ENCODE peak calls at places on chromosomes 2 and 18, in six cellular contexts. K is HFF-Myc, T is Calu3, V is fibroblast of pulmonary artery, J is nephron progenitor cell, F is heart left ventricle. R is an unnamed sample.

GRCh38 chr2:218368621-218369153 is 12.0 kb downstream of the CATIP start:
- DNase-seq in K (no peak), T (no peak), V (no peak), J (peak; percentile 20), F (peak; percentile 48), R (no peak)

GRCh38 chr2:221422516-221423211 is 149.4 kb downstream of the EPHA4 start:
- DNase-seq in K (no peak), T (no peak), V (peak; percentile 40), J (no peak), F (no peak), R (no peak)

GRCh38 chr2:69217333-69218080 is 169.5 kb downstream of the GFPT1 start:
- DNase-seq in K (no peak), T (no peak), V (no peak), J (no peak), F (no peak), R (no peak)

GRCh38 chr18:8617907-8618306 is 8.7 kb downstream of the RAB12 start:
- DNase-seq in K (no peak), T (no peak), V (no peak), J (no peak), F (no peak), R (no peak)

GRCh38 chr2:70808983-70809958 is 11.1 kb downstream of the CLEC4F start:
- DNase-seq in K (no peak), T (no peak), V (no peak), J (no peak), F (no peak), R (no peak)

GRCh38 chr2:77391119-77391518 is 131.1 kb downstream of the LRRTM4 start:
- DNase-seq in K (no peak), T (no peak), V (no peak), J (no peak), F (no peak), R (no peak)

GRCh38 chr2:29920631-29921559 is 491 bp downstream of the ALK start:
- DNase-seq in K (no peak), T (no peak), V (no peak), J (peak; percentile 7), F (no peak), R (peak; percentile 14)

GRCh38 chr2:134163336-134163735 is 90.5 kb upstream of the MGAT5 start:
- DNase-seq in K (no peak), T (no peak), V (no peak), J (no peak), F (no peak), R (no peak)

GRCh38 chr2:62465039-62465740 is 40.8 kb downstream of the TMEM17 start:
- DNase-seq in K (no peak), T (no peak), V (no peak), J (no peak), F (no peak), R (no peak)

GRCh38 chr2:63052411-63053234 is 2.0 kb downstream of the OTX1 start:
- DNase-seq in K (no peak), T (no peak), V (no peak), J (peak; percentile 9), F (no peak), R (no peak)

GRCh38 chr18:40883271-40883670 is 1071.8 kb upstream of the PIK3C3 start:
- DNase-seq in K (no peak), T (no peak), V (no peak), J (no peak), F (no peak), R (no peak)

GRCh38 chr2:176753752-176754474 is 458.7 kb upstream of the HNRNPA3 start:
- DNase-seq in K (no peak), T (no peak), V (no peak), J (no peak), F (peak; percentile 34), R (no peak)

GRCh38 chr2:20643060-20643459 is 7.8 kb downstream of the HS1BP3 start:
- DNase-seq in K (no peak), T (no peak), V (no peak), J (no peak), F (peak; percentile 19), R (no peak)

GRCh38 chr2:20643826-20644225 is 7.1 kb downstream of the HS1BP3 start:
- DNase-seq in K (no peak), T (no peak), V (no peak), J (no peak), F (no peak), R (no peak)

GRCh38 chr2:20641123-20641985 is 9.5 kb downstream of the HS1BP3 start:
- DNase-seq in K (no peak), T (no peak), V (peak; percentile 32), J (no peak), F (peak; percentile 81), R (no peak)

GRCh38 chr2:20640411-20641122 is 10.3 kb downstream of the HS1BP3 start:
- DNase-seq in K (no peak), T (no peak), V (no peak), J (no peak), F (peak; percentile 62), R (no peak)

DNA sequence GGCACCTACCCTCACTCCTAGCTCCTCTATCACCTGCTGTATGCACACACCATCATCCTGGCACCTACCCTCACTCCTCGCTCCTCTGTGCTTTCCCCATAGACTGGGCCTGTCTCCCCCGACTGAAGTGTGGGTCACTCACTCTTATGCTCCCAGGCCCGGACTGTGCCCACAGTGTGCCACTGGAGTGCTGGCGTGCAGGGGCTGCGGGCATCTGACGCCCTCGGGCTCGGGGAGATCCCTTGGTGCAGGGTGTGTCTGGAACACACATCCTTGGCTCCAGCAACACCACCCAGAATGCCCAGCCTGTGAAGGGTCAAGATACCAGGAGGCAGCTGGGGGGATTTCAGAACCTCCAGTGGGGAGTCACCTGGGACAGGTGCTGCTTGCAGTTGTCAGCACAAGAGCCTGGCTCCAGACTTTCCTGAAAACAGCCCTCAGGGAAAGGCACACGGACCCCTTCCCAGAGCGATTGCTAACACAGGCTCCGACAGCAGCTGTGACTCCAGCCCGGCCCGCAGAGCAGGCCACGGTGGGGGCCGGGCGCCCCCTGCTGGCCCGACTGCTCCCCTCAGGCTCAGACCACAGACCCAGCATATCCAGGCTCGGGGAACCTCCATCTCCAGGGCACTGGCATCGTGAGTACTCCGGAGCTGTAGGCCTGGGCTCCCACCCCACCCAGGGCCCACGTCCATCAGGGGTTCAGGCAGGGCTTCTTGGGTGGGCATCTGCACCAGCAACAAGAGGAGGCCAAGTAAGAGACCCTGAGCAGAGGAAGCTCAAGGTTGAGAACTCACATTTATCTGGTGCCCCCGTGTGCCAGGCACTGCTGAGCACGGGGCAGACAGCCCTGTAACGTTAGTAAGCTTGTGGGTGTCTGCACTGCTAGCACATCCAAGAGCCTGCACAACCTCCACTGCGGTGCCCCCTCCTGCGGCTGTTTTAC is 8.6 kb downstream of the HS1BP3 start:
- DNase-seq in K (no peak), T (peak; percentile 89), V (peak; percentile 71), J (peak; percentile 87), F (peak; percentile 79), R (peak; percentile 75)
- TF ChIP-seq CTCF in K (peak; percentile 99), T (peak; percentile 96), V (peak; percentile 90), J (peak; percentile 94), F (peak; percentile 93), R (peak; percentile 96)

DNA sequence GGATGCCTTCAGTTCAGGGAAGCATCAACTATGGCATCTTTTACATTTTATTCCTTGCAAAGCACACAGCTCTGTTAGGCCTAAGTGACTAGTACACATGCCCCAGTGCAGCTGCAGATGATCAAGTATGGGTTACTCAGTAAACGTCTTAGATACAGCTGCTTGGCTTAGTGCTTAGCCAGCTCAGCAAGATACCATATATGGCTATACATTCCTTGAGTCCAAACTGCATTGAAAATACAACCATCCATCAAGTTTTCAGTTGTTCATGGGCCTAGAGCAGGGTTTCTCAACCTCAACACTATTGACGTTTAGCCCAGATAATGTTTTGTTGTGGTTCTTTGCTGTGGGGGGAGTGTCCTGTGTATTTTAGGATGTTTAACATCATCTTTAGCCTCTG is 769.9 kb downstream of the TSN start:
- DNase-seq in K (no peak), T (no peak), V (peak; percentile 46), J (no peak), F (no peak), R (no peak)
- TF ChIP-seq CTCF in K (no peak), T (no peak), V (no peak), J (no peak), F (no peak), R (no peak)

DNA sequence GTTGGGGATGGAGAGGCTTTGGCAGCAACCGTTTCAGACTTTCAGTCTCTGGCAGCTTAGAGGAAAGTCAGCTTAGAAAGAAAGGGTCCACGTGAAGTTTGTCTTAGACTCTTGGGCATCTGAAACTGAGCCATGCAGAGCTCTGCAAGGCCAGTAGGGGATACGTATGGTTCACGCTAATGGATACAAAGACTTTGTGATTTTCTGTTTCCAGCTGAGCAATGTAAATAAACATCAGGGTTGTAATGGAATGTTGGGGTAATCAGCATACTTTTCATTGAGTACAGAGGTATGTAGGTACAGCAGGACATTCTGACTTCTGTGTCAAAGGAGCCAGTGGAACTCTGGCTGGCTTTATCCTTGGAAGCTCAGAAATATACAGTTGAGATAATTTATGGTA is 31.0 kb downstream of the RALB start:
- DNase-seq in K (no peak), T (no peak), V (peak; percentile 22), J (no peak), F (no peak), R (no peak)
- TF ChIP-seq CTCF in K (peak; percentile 16), T (no peak), V (peak; percentile 36), J (no peak), F (no peak), R (peak; percentile 44)

DNA sequence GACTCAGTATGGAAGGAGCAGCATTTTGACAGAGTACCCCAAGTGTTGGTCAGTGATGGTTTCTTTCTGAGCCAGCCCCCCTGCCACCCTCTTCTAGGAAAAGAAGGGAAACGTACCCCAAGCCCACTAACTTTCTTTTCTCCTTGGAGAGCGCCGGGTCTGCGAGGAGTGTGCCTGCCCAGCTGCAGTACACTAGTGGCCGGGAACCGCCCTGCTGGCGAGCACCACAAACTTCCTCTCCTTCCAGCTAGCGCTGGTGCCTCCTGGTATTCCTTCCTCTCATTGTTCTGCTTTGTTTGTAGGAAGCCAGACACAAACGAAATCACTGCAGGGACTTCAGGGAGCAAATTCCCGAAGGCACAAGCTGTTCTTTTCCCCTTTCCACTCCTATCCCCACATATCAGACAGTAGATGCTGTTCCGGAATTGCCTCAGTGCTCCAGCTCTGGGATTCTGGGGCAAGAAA is 1.8 kb downstream of the CCDC85A start:
- DNase-seq in K (no peak), T (peak; percentile 58), V (peak; percentile 67), J (peak; percentile 36), F (peak; percentile 73), R (no peak)
- TF ChIP-seq CTCF in K (no peak), T (no peak), V (peak; percentile 26), J (no peak), F (peak; percentile 19), R (peak; percentile 39)

GRCh38 chr2:199458806-199459285 is 1.1 kb upstream of the SATB2 start:
- DNase-seq in K (no peak), T (peak; percentile 58), V (peak; percentile 29), J (peak; percentile 59), F (no peak), R (peak; percentile 15)
- TF ChIP-seq CTCF in K (no peak), T (no peak), V (no peak), J (no peak), F (no peak), R (no peak)

GRCh38 chr18:44602845-44603244 is 77.8 kb upstream of the SETBP1 start:
- DNase-seq in K (no peak), T (no peak), V (no peak), J (no peak), F (no peak), R (no peak)
- TF ChIP-seq CTCF in K (no peak), T (no peak), V (no peak), J (no peak), F (no peak), R (no peak)